ENCODE peak calls at places on chromosomes 6 and 20, in eight cellular contexts. P is GM12865, D is A549, H is AG04450, A is brain microvascular endothelial cell, X is foreskin fibroblast, V is OCI-LY7, R is transverse colon. Y is an unnamed sample.

GRCh38 chr6:10668126-10668917 is 26.1 kb downstream of the C6orf52 start:
- DNase-seq in P (no peak), D (no peak), H (no peak), A (no peak), X (no peak), V (no peak), R (no peak), Y (no peak)

GRCh38 chr6:112289039-112289566 is 34.7 kb upstream of the LAMA4 start:
- DNase-seq in P (no peak), D (no peak), H (peak), A (peak), X (peak), V (no peak), R (peak), Y (peak)

GRCh38 chr6:138309695-138310094 is 68.0 kb upstream of the SMIM28 start:
- DNase-seq in P (no peak), D (no peak), H (no peak), A (no peak), X (no peak), V (no peak), R (no peak), Y (no peak)

GRCh38 chr6:83429857-83430605 is 820 bp downstream of the ME1 start:
- DNase-seq in P (peak), D (no peak), H (no peak), A (peak), X (peak), V (no peak), R (peak), Y (no peak)

GRCh38 chr6:14743465-14744211 is 502.2 kb upstream of the JARID2 start:
- DNase-seq in P (peak), D (peak), H (peak), A (peak), X (peak), V (no peak), R (peak), Y (peak)

GRCh38 chr20:51354191-51354768 is 188.2 kb downstream of the NFATC2 start:
- DNase-seq in P (no peak), D (no peak), H (no peak), A (peak), X (peak), V (no peak), R (no peak), Y (no peak)

GRCh38 chr6:34574647-34575293 is 18.6 kb upstream of the SPDEF start:
- DNase-seq in P (no peak), D (no peak), H (no peak), A (no peak), X (no peak), V (no peak), R (no peak), Y (no peak)

GRCh38 chr6:56374841-56375369 is 127.5 kb upstream of the COL21A1 start:
- DNase-seq in P (no peak), D (no peak), H (peak), A (peak), X (peak), V (no peak), R (no peak), Y (peak)

GRCh38 chr6:41939848-41940758 is 1.5 kb downstream of the CCND3 start:
- DNase-seq in P (peak), D (no peak), H (no peak), A (no peak), X (peak), V (peak), R (peak), Y (no peak)

GRCh38 chr6:168524644-168525043 is 83.7 kb downstream of the SMOC2 start:
- DNase-seq in P (no peak), D (no peak), H (no peak), A (no peak), X (no peak), V (no peak), R (no peak), Y (no peak)

GRCh38 chr6:43181942-43182860 is at the start of gene CUL9:
- DNase-seq in P (peak), D (peak), H (no peak), A (peak), X (peak), V (peak), R (peak), Y (no peak)

GRCh38 chr20:61331542-61331941 is 79.5 kb downstream of the CDH4 start:
- DNase-seq in P (peak), D (no peak), H (no peak), A (no peak), X (no peak), V (no peak), R (no peak), Y (no peak)

GRCh38 chr20:38023181-38024085 is 9.8 kb downstream of the TTI1 start:
- DNase-seq in P (no peak), D (no peak), H (peak), A (peak), X (peak), V (no peak), R (no peak), Y (peak)

GRCh38 chr6:11805259-11806053 is 26.9 kb upstream of the ADTRP start:
- DNase-seq in P (no peak), D (no peak), H (no peak), A (no peak), X (no peak), V (no peak), R (peak), Y (no peak)

GRCh38 chr6:136920858-136921520 is 1.1 kb upstream of the SLC35D3 start:
- DNase-seq in P (peak), D (peak), H (no peak), A (no peak), X (peak), V (no peak), R (peak), Y (no peak)

GRCh38 chr20:63580796-63581461 is 6.9 kb upstream of the HELZ2 start:
- DNase-seq in P (peak), D (peak), H (no peak), A (peak), X (peak), V (peak), R (peak), Y (no peak)

GRCh38 chr6:25312034-25312620 is 33.0 kb downstream of the CARMIL1 start:
- DNase-seq in P (no peak), D (no peak), H (no peak), A (no peak), X (peak), V (no peak), R (no peak), Y (no peak)

GRCh38 chr6:56416247-56416646 is 168.9 kb upstream of the COL21A1 start:
- DNase-seq in P (no peak), D (no peak), H (no peak), A (no peak), X (peak), V (no peak), R (no peak), Y (peak)

GRCh38 chr6:8005136-8005535 is 59.1 kb downstream of the BLOC1S5 start:
- DNase-seq in P (no peak), D (no peak), H (no peak), A (no peak), X (no peak), V (no peak), R (no peak), Y (no peak)

GRCh38 chr6:8000080-8001035 is 63.8 kb downstream of the BLOC1S5 start:
- DNase-seq in P (no peak), D (no peak), H (no peak), A (no peak), X (no peak), V (no peak), R (no peak), Y (no peak)

GRCh38 chr6:8006208-8006607 is 58.0 kb downstream of the BLOC1S5 start:
- DNase-seq in P (peak), D (peak), H (no peak), A (peak), X (peak), V (peak), R (no peak), Y (peak)
- TF ChIP-seq CTCF in P (peak), D (peak), H (peak), A (peak), X (peak), V (peak), R (peak), Y (peak)

GRCh38 chr20:47585087-47585747 is 83.5 kb downstream of the NCOA3 start:
- DNase-seq in P (peak), D (no peak), H (no peak), A (no peak), X (no peak), V (no peak), R (no peak), Y (no peak)
- H3K4me3 ChIP-seq in P (no peak), D (no peak), H (no peak), A (no peak), X (no peak), V (no peak), R (no peak), Y (no peak)

GRCh38 chr6:31048090-31048489 is 37.8 kb downstream of the MUC22 start:
- DNase-seq in P (no peak), D (no peak), H (no peak), A (no peak), X (peak), V (no peak), R (no peak), Y (no peak)

GRCh38 chr6:31041372-31041974 is 31.2 kb downstream of the MUC22 start:
- DNase-seq in P (no peak), D (peak), H (no peak), A (no peak), X (no peak), V (no peak), R (no peak), Y (no peak)

GRCh38 chr6:31038559-31038958 is 28.3 kb downstream of the MUC22 start:
- DNase-seq in P (no peak), D (no peak), H (no peak), A (no peak), X (no peak), V (no peak), R (no peak), Y (no peak)

GRCh38 chr6:31037692-31038091 is 27.4 kb downstream of the MUC22 start:
- DNase-seq in P (no peak), D (no peak), H (peak), A (peak), X (peak), V (no peak), R (no peak), Y (no peak)

GRCh38 chr6:31042801-31043200 is 32.5 kb downstream of the MUC22 start:
- DNase-seq in P (peak), D (peak), H (no peak), A (peak), X (peak), V (no peak), R (peak), Y (no peak)
- TF ChIP-seq CTCF in P (peak), D (peak), H (peak), A (peak), X (peak), V (no peak), R (peak), Y (peak)

DNA sequence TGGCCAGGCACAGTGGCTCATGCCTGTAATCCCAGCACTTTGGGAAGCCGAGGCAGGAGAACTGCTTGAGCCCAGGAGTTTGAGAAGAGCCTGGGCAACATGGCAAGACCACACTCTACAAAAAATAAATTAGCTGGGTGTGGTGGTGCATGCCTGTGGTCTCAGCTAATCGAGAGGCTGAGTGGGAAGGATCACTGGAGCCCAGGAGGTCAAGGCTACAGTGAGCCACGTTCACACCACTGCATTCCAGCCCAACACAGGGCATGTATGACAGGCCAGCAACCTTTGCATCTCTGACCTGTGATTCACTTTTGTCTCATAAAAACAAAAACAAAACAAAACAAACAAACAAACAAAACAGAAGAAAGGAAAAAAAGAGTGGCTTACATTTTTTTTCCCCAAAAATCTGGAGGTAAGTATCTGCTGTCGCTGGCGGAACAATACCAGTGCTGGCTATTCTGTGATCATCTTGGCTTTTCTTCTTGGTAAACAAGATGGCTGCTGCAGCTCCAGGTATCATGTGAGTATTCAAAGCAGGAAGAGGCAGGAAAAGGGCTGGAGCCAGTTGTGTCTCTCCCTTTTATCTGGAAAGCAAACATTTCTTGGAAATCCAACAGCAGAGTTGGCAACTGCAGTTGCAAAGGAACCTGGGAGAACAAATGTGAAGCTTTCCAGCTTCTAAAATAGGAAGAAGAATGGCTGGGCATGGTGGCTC is 40.4 kb upstream of the ZMYND8 start:
- DNase-seq in P (no peak), D (no peak), H (no peak), A (peak), X (peak), V (no peak), R (no peak), Y (no peak)
- H3K4me3 ChIP-seq in P (no peak), D (no peak), H (no peak), A (no peak), X (no peak), V (no peak), R (no peak), Y (no peak)

GRCh38 chr20:17680836-17681740 is 954 bp downstream of the RRBP1 start:
- DNase-seq in P (peak), D (peak), H (no peak), A (peak), X (peak), V (peak), R (peak), Y (no peak)

GRCh38 chr20:17682889-17683198 is 802 bp upstream of the RRBP1 start:
- DNase-seq in P (no peak), D (no peak), H (no peak), A (no peak), X (no peak), V (no peak), R (no peak), Y (no peak)

GRCh38 chr20:17683218-17684076 is 1.4 kb upstream of the RRBP1 start:
- DNase-seq in P (no peak), D (no peak), H (no peak), A (no peak), X (no peak), V (no peak), R (no peak), Y (no peak)

GRCh38 chr20:17681741-17682102 is 320 bp downstream of the RRBP1 start:
- DNase-seq in P (no peak), D (no peak), H (no peak), A (no peak), X (no peak), V (no peak), R (no peak), Y (no peak)

DNA sequence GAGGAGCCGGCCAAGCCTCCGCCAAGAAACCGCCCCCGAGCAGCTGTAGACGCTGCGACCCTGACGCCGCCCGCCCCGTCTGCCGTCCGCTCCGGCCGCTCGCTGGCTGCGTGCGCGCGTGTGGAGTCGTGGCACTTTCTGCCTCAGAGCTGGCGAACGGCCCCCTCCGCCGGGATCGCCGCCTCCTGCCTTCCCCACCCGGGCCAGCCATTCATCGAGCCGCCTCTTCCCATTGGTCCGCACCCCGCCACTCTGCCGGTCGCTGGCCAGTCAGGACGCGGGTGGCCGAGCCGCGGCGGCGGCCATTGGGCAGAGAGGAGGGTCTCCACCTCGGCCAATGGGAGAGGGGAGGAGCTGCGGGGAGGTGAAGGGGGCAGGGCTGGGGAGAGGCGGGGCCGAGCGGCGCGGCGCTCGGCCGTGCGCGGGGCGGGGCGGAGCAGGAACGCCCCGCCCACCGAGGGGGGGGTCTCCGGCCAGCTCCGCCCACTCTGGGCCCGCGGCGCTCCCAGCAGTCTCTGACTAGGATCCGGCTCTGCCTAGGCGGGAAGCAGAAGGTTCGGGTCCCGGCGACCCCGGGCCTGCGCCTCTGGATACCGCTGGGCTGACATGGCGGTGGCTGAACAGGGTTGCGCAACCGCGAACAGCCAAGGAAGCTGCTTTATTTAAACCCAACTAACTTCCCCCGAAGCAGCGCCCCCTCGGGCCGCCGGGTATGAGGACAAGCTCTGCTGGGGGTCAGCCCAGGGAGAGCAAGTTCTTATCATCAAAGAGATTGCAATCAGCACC is at the start of gene RRBP1:
- DNase-seq in P (peak), D (peak), H (peak), A (peak), X (peak), V (peak), R (peak), Y (peak)
- TF ChIP-seq CTCF in P (peak), D (peak), H (peak), A (peak), X (peak), V (peak), R (peak), Y (peak)

DNA sequence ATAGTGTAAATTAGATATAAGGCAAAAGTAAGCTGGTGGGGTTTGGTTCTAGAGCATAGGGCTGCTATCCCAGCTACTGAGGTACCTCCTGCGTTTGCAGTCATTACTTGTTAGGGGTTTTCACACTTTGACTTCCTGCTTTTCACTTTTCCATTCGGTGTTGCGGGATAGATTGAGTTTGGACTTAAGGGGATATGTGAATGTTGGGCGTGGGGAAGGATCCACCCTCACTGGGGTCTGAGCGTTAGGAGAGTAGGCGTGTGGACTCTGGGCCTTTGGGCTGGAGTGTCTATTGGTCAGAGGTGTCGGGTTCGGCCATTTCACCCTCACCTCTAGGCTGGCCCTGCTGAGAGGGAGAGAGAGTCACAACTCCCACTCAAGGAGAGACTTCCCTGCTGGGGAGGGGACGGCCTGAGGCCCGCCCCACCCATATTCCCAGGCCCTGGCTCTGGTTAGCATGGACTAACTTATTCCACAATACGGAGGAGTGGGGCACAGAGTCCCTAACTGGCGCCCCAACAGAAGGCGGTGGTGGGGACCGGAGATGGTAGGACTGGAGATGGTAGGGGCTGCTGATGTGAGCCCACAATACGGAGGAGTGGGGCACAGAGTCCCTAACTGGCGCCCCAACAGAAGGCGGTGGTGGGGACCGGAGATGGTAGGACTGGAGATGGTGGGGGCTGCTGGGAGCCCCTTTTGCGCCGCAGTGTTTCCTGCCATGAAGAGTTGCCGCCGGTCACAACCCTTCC is 1.6 kb upstream of the PTPRA start:
- DNase-seq in P (no peak), D (no peak), H (no peak), A (no peak), X (no peak), V (no peak), R (no peak), Y (no peak)
- H3K4me3 ChIP-seq in P (peak), D (no peak), H (peak), A (peak), X (peak), V (peak), R (no peak), Y (peak)

DNA sequence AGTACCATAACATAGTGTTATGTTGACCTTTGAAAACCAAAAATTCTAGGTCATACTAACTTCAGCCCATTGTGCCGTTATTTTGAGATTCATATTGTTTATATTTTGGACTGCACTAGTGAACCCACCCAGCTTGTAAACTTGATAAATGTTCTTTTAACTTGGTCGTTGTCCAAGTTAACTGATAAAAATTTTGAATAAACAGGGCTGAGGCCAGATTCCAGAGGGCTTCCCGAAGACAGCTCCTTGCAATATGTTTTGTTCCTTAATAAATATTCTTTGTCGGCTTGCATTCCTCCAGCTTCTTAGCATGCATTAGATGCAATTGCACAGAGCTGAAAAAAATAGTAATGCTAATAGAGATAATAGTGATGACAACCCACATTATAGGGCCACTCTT is 90.3 kb downstream of the BCAS1 start:
- DNase-seq in P (no peak), D (no peak), H (no peak), A (no peak), X (no peak), V (no peak), R (no peak), Y (no peak)
- TF ChIP-seq CTCF in P (no peak), D (no peak), H (no peak), A (no peak), X (no peak), V (no peak), R (no peak), Y (no peak)

GRCh38 chr6:146545608-146546007 is 2.0 kb downstream of the RAB32 start:
- DNase-seq in P (no peak), D (no peak), H (no peak), A (peak), X (peak), V (no peak), R (no peak), Y (peak)
- H3K4me3 ChIP-seq in P (no peak), D (peak), H (peak), A (peak), X (peak), V (no peak), R (no peak), Y (peak)

GRCh38 chr20:10972219-10972860 is 298.5 kb upstream of the JAG1 start:
- DNase-seq in P (no peak), D (no peak), H (no peak), A (no peak), X (no peak), V (no peak), R (no peak), Y (no peak)
- TF ChIP-seq CTCF in P (no peak), D (no peak), H (peak), A (peak), X (no peak), V (no peak), R (no peak), Y (no peak)

Y was measured in astrocyte of the cerebellum.